ENCODE peak calls at places on chromosomes 7 and 10, in seven cellular contexts. X, F, L, O, M, I and Z are unnamed samples.

GRCh38 chr7:31478744-31479143 is 35.1 kb upstream of the ITPRID1 start:
- DNase-seq in X (no peak), F (no peak), L (peak), O (no peak), M (no peak), I (no peak), Z (no peak)

GRCh38 chr7:522071-522937 is 2.7 kb upstream of the PDGFA start:
- DNase-seq in X (peak), F (peak), L (peak), O (peak), M (peak), I (peak), Z (no peak)

GRCh38 chr7:6403907-6404306 is 43.8 kb downstream of the DAGLB start:
- DNase-seq in X (no peak), F (no peak), L (no peak), O (no peak), M (no peak), I (no peak), Z (no peak)

GRCh38 chr7:86574006-86574405 is 69.7 kb upstream of the GRM3 start:
- DNase-seq in X (no peak), F (no peak), L (no peak), O (no peak), M (no peak), I (no peak), Z (no peak)

GRCh38 chr10:114682121-114682520 is 24.0 kb upstream of the ABLIM1 start:
- DNase-seq in X (no peak), F (no peak), L (no peak), O (no peak), M (peak), I (no peak), Z (no peak)

GRCh38 chr10:129107525-129107924 is 359.5 kb upstream of the MGMT start:
- DNase-seq in X (no peak), F (no peak), L (no peak), O (no peak), M (no peak), I (no peak), Z (no peak)

GRCh38 chr10:107914450-107915276 is 750.2 kb upstream of the SORCS1 start:
- DNase-seq in X (no peak), F (no peak), L (no peak), O (no peak), M (peak), I (no peak), Z (no peak)

GRCh38 chr10:93916257-93917063 is 22.7 kb downstream of the SLC35G1 start:
- DNase-seq in X (peak), F (no peak), L (no peak), O (peak), M (peak), I (peak), Z (no peak)

GRCh38 chr10:118970770-118971169 is 58.7 kb upstream of the NANOS1 start:
- DNase-seq in X (no peak), F (no peak), L (no peak), O (no peak), M (no peak), I (no peak), Z (no peak)

GRCh38 chr10:29657719-29658274 is 23.0 kb upstream of the SVIL start:
- DNase-seq in X (no peak), F (no peak), L (no peak), O (peak), M (no peak), I (no peak), Z (no peak)

GRCh38 chr7:149133311-149133710 is 7.2 kb upstream of the ZNF425 start:
- DNase-seq in X (no peak), F (no peak), L (no peak), O (no peak), M (no peak), I (no peak), Z (no peak)

GRCh38 chr7:29342761-29343160 is 148.2 kb downstream of the CHN2 start:
- DNase-seq in X (peak), F (no peak), L (no peak), O (peak), M (no peak), I (no peak), Z (peak)

GRCh38 chr7:1693991-1694524 is 24.0 kb downstream of the ELFN1 start:
- DNase-seq in X (peak), F (no peak), L (no peak), O (peak), M (peak), I (no peak), Z (no peak)

GRCh38 chr7:12975387-12975786 is 288.0 kb downstream of the ARL4A start:
- DNase-seq in X (no peak), F (no peak), L (no peak), O (no peak), M (no peak), I (no peak), Z (no peak)

GRCh38 chr10:84665883-84666463 is 337.6 kb downstream of the CCSER2 start:
- DNase-seq in X (peak), F (peak), L (no peak), O (no peak), M (peak), I (no peak), Z (no peak)

GRCh38 chr7:74000489-74001149 is 27.4 kb upstream of the ELN start:
- DNase-seq in X (no peak), F (no peak), L (no peak), O (no peak), M (no peak), I (no peak), Z (no peak)

DNA sequence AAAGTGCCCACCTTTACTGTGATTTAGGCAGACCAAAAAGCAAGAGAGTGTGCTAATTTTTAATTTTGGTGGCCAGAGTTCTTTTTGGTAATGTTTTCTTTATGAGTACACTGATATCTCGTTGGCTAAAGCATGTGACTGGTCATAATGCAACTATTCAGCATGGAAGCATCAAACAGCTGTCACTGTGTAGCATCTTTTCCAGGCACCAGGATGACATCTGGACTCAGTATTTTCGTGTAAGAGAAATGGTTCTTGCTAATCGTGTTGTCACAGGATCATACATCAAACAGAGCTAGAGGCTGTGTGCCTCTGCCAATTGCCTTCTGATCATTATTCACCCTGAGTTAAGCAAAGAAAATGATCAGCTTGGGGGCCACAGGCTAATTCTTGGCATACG is 118.9 kb downstream of the SND1 start:
- DNase-seq in X (no peak), F (no peak), L (no peak), O (peak), M (no peak), I (no peak), Z (no peak)
- H3K4me3 ChIP-seq in X (no peak), F (no peak), L (no peak), O (no peak), M (no peak), I (no peak), Z (no peak)

GRCh38 chr7:157586426-157586955 is 249.7 kb downstream of the DNAJB6 start:
- DNase-seq in X (no peak), F (no peak), L (no peak), O (no peak), M (no peak), I (no peak), Z (no peak)

GRCh38 chr7:157588271-157588589 is 251.4 kb downstream of the DNAJB6 start:
- DNase-seq in X (no peak), F (no peak), L (no peak), O (no peak), M (no peak), I (no peak), Z (no peak)

GRCh38 chr7:157589680-157590079 is 252.9 kb downstream of the DNAJB6 start:
- DNase-seq in X (no peak), F (no peak), L (no peak), O (no peak), M (no peak), I (no peak), Z (no peak)

GRCh38 chr7:157587051-157587450 is 250.2 kb downstream of the DNAJB6 start:
- DNase-seq in X (no peak), F (no peak), L (no peak), O (no peak), M (no peak), I (no peak), Z (no peak)

GRCh38 chr7:157587487-157588270 is 250.9 kb downstream of the DNAJB6 start:
- DNase-seq in X (no peak), F (no peak), L (no peak), O (no peak), M (no peak), I (no peak), Z (no peak)
- TF ChIP-seq EZH2 in X (no peak), F (no peak), L (no peak), O (no peak), M (no peak), I (no peak), Z (no peak)

GRCh38 chr7:76047305-76047810 is 442 bp downstream of the STYXL1 start:
- DNase-seq in X (no peak), F (no peak), L (no peak), O (no peak), M (no peak), I (peak), Z (no peak)

GRCh38 chr7:76050545-76050944 is 2.6 kb downstream of the MDH2 start:
- DNase-seq in X (no peak), F (no peak), L (no peak), O (no peak), M (no peak), I (no peak), Z (no peak)

GRCh38 chr7:76048668-76048988 is 722 bp downstream of the MDH2 start:
- DNase-seq in X (peak), F (no peak), L (no peak), O (no peak), M (peak), I (no peak), Z (no peak)

GRCh38 chr7:76047811-76048667 is at the start of the genes MDH2 and STYXL1:
- DNase-seq in X (peak), F (peak), L (peak), O (peak), M (peak), I (peak), Z (peak)

DNA sequence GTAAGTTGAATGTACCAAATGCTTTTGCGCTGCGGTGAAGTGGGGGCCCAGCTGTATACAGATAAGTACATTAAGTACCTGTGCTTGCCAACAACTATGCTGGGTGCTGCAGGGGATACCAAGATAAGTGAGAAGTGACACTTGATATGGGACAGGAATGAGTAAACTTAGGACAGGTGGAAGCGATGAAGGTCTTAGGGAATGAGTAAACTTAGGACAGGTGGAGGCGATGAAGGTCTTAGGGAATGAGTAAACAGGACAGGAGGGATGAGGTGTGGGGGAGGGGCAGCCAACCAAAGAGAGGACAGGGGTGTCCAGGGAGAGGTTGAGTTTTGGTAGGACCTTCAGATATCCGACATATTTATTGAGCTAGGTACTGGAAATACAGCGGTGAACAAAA is 1.4 kb downstream of the MDH2 start:
- DNase-seq in X (peak), F (no peak), L (no peak), O (no peak), M (no peak), I (no peak), Z (no peak)
- H3K9ac ChIP-seq in X (peak), F (peak), L (peak), O (peak), M (no peak), I (no peak), Z (peak)

DNA sequence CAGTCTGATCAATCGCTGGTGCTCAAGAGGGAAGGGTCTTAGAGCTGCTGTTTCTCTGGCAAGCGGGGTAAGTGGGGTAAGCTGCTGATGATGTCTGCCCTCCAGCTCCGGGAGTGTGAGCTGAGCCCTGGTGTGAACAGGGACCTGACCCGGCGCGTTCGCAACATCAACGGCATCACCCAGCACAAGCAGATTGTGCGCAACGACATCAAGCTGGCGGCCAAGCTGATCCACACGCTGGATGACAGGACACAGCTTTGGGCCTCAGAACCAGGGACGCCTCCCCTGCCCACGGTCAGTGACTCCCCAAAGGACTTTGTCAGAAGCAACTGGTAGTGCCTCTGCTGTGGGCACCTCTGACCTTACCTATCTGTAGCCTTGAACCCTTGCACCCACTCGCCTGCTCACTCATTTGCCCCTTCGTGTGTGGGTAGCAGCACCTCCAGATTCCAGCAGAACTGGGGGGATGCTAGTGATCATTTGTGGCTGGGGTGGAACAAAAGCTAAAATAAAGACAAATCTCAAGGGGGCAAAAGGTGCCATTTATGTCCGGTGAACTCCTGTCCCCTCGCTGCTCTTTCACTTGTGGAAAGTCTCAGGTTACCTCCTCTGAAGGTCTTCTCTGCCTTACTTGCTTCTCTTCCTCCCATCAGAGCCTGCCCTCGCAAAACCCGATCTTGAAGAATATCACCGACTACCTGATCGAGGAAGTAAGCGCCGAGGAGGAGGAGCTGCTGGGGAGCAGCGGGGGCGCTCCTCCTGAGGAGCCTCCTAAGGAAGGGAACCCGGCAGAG is 3.2 kb downstream of the UFSP1 start:
- DNase-seq in X (no peak), F (peak), L (no peak), O (no peak), M (no peak), I (no peak), Z (no peak)
- H3K4me3 ChIP-seq in X (no peak), F (no peak), L (no peak), O (no peak), M (no peak), I (no peak), Z (no peak)

DNA sequence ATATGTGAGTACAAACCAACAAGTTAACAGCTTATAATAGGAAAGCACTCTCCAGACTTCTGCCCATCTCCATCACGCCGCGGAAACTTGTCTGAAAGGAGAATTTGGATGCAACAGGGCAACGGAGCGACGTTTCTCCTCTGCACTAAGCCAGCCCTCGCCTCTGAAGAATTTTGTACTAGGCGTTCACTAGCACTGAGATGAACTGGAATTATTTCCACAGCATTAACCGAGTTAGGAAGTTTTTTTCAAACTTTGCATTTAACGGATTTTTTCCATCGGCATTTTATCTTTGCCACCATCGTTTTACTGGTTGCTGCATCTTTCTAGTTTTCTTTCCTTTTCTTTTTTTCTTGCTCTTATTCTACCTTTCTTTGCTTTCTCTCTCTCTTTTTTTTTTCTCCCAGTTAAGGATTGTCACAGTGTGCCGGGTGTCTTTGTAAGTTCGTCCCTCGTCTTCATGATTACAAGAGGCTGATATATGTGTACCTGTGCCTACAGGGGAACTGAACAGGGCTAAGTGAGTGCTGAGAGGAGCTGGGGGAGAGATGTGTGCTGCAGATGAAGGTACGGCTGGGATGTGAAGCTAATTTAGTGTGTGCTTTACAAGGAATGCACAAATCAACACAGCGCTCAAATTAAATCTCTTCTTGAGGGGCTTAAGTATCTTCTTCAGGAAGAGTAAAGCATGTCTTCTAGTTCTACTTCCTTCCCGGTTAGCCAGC is 295.8 kb upstream of the NFE2L3 start:
- DNase-seq in X (no peak), F (no peak), L (no peak), O (no peak), M (peak), I (no peak), Z (no peak)
- TF ChIP-seq EZH2 in X (no peak), F (no peak), L (no peak), O (no peak), M (peak), I (peak), Z (no peak)

GRCh38 chr10:95518455-95519131 is 42.6 kb downstream of the SORBS1 start:
- DNase-seq in X (no peak), F (no peak), L (no peak), O (no peak), M (no peak), I (no peak), Z (no peak)
- H3K9ac ChIP-seq in X (no peak), F (no peak), L (no peak), O (no peak), M (no peak), I (no peak), Z (no peak)

GRCh38 chr10:42476101-42476500 is 162.3 kb downstream of the ZNF33B start:
- DNase-seq in X (no peak), F (no peak), L (no peak), O (no peak), M (no peak), I (no peak), Z (no peak)

GRCh38 chr10:42477170-42477569 is 161.2 kb downstream of the ZNF33B start:
- DNase-seq in X (no peak), F (no peak), L (no peak), O (no peak), M (no peak), I (no peak), Z (no peak)

GRCh38 chr10:42479057-42479456 is 159.3 kb downstream of the ZNF33B start:
- DNase-seq in X (no peak), F (no peak), L (no peak), O (no peak), M (no peak), I (no peak), Z (no peak)

GRCh38 chr10:42475168-42476098 is 162.9 kb downstream of the ZNF33B start:
- DNase-seq in X (peak), F (peak), L (no peak), O (no peak), M (no peak), I (peak), Z (no peak)
- H3K4me3 ChIP-seq in X (peak), F (peak), L (no peak), O (peak), M (no peak), I (peak), Z (no peak)

DNA sequence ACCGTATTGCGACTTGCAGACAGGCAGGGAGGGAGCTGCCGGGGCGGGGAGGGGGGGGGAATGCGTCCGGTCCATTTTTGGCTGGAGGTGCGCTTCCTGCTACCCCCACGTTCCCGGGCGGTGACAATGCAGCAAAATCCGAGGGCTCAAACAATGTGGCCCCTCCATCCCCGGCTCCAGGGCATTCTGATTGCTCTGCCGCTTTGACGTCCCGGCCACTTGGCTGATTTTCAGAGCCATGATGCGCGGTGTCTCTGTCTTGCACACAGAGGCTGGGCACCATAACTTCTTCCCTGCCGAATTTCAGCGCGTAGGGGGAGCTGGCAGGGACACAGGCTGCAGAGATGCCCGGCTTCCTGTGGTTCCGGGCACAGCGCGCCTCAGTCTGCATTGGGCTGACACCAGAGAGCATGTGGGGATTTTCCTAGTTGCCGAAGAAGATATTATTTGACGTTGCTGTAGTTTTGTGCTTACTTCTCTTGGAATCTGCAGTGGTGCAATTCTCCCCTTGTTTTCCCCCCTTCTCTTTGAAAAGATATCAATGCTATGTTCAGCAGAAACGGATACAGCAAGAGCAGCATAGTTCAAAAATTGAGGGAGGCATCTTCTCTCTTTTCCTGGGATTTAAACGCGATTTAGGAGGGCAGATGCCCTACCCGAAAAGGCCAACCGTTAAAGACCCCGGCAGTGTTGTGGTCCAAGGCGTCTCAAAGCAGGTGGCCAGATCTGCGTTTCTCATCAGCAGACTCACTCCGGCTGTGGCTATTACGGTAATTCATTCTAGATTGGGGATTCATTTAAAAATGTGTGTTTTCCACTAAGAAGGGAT is 1.4 kb downstream of the HECW1 start:
- DNase-seq in X (no peak), F (no peak), L (no peak), O (no peak), M (peak), I (no peak), Z (no peak)
- TF ChIP-seq EZH2 in X (peak), F (no peak), L (no peak), O (peak), M (peak), I (peak), Z (no peak)

DNA sequence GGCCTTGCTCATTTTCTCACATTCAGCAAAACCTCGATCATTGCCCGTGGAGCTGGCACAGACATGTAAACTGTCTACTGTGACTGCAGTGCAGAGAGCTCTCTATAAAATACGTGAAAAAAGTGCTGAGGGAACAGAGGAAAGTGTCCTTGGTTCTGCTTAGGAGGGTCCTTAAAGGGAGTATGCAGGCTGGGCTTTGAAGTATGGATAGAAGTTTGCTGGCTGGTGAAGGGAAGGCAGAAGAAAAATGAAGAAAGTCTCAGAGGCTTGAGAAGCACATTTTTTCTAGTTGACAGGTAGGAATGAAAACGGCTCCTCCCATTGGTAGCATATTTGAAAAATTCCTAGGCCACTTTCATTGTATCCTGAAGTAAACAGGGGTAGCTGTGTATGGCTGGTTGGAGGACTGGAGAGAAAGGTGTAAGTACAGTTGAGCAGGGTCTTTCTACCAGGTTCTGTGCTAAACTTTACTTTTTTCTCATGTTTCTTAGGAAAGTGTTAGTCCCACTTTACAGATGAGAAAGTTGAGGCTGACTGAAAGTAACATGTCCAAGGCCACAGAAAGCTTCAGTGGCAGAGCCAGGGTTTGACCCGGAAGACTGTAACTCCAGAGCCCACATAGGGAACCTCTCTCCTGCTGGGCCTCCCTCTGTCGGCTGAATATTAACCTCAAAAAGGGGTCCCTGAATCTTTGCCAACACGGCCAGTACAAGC is 63.0 kb upstream of the PPIF start:
- DNase-seq in X (peak), F (no peak), L (no peak), O (no peak), M (no peak), I (no peak), Z (no peak)
- H3K9ac ChIP-seq in X (no peak), F (no peak), L (peak), O (no peak), M (no peak), I (no peak), Z (no peak)